ENCODE peak calls at places on chromosome X, in nine cellular contexts. One of them, this sample, is unnamed.

GRCh38 chrX:151679798-151680427 is 15.3 kb upstream of the PRRG3 start:
- ATAC-seq in heart left ventricle: no peak
- ATAC-seq in RWPE2: no peak
- ATAC-seq in A549: no peak
- ATAC-seq in lung: no peak
- ATAC-seq in mucosa of descending colon: no peak
- ATAC-seq in right cardiac atrium: no peak
- ATAC-seq in right lobe of liver: no peak
- ATAC-seq in upper lobe of left lung: peak
- ATAC-seq in this sample: no peak

GRCh38 chrX:19709812-19710518 is 177.4 kb downstream of the SH3KBP1 start:
- ATAC-seq in right cardiac atrium: no peak
- ATAC-seq in A549: peak
- ATAC-seq in upper lobe of left lung: no peak
- ATAC-seq in lung: no peak
- ATAC-seq in right lobe of liver: no peak
- ATAC-seq in RWPE2: peak
- ATAC-seq in mucosa of descending colon: no peak
- ATAC-seq in heart left ventricle: no peak
- ATAC-seq in this sample: no peak

GRCh38 chrX:130058667-130059066 is 51.6 kb downstream of the ELF4 start:
- ATAC-seq in mucosa of descending colon: no peak
- ATAC-seq in upper lobe of left lung: no peak
- ATAC-seq in heart left ventricle: no peak
- ATAC-seq in A549: no peak
- ATAC-seq in right lobe of liver: no peak
- ATAC-seq in RWPE2: no peak
- ATAC-seq in right cardiac atrium: no peak
- ATAC-seq in lung: no peak
- ATAC-seq in this sample: no peak

GRCh38 chrX:9033989-9034388 is at the start of gene FAM9B:
- ATAC-seq in right lobe of liver: no peak
- ATAC-seq in A549: no peak
- ATAC-seq in heart left ventricle: no peak
- ATAC-seq in mucosa of descending colon: no peak
- ATAC-seq in lung: no peak
- ATAC-seq in RWPE2: no peak
- ATAC-seq in upper lobe of left lung: no peak
- ATAC-seq in right cardiac atrium: no peak
- ATAC-seq in this sample: no peak

GRCh38 chrX:20315140-20315539 is 48.4 kb upstream of the RPS6KA3 start:
- ATAC-seq in right cardiac atrium: no peak
- ATAC-seq in A549: no peak
- ATAC-seq in right lobe of liver: no peak
- ATAC-seq in mucosa of descending colon: peak
- ATAC-seq in heart left ventricle: no peak
- ATAC-seq in upper lobe of left lung: no peak
- ATAC-seq in RWPE2: peak
- ATAC-seq in lung: peak
- ATAC-seq in this sample: no peak

GRCh38 chrX:11664211-11664888 is 1.4 kb downstream of the ARHGAP6 start:
- ATAC-seq in right cardiac atrium: peak
- ATAC-seq in RWPE2: peak
- ATAC-seq in A549: peak
- ATAC-seq in heart left ventricle: no peak
- ATAC-seq in upper lobe of left lung: no peak
- ATAC-seq in lung: no peak
- ATAC-seq in right lobe of liver: peak
- ATAC-seq in mucosa of descending colon: no peak
- ATAC-seq in this sample: peak

GRCh38 chrX:38347136-38347535 is 5.3 kb upstream of the OTC start:
- ATAC-seq in RWPE2: peak
- ATAC-seq in lung: no peak
- ATAC-seq in right cardiac atrium: peak
- ATAC-seq in A549: no peak
- ATAC-seq in upper lobe of left lung: peak
- ATAC-seq in right lobe of liver: peak
- ATAC-seq in mucosa of descending colon: peak
- ATAC-seq in heart left ventricle: peak
- ATAC-seq in this sample: no peak

GRCh38 chrX:77731821-77732419 is 54.1 kb downstream of the ATRX start:
- ATAC-seq in upper lobe of left lung: peak
- ATAC-seq in A549: peak
- ATAC-seq in lung: no peak
- ATAC-seq in right cardiac atrium: no peak
- ATAC-seq in mucosa of descending colon: no peak
- ATAC-seq in right lobe of liver: peak
- ATAC-seq in RWPE2: no peak
- ATAC-seq in heart left ventricle: no peak
- ATAC-seq in this sample: no peak

GRCh38 chrX:39638526-39638925 is 459.2 kb downstream of the BCOR start:
- ATAC-seq in upper lobe of left lung: no peak
- ATAC-seq in mucosa of descending colon: no peak
- ATAC-seq in A549: no peak
- ATAC-seq in right cardiac atrium: no peak
- ATAC-seq in lung: no peak
- ATAC-seq in right lobe of liver: no peak
- ATAC-seq in heart left ventricle: no peak
- ATAC-seq in RWPE2: no peak
- ATAC-seq in this sample: no peak

GRCh38 chrX:31117195-31117594 is 45.4 kb upstream of the FTHL17 start:
- ATAC-seq in lung: no peak
- ATAC-seq in upper lobe of left lung: no peak
- ATAC-seq in mucosa of descending colon: no peak
- ATAC-seq in A549: no peak
- ATAC-seq in RWPE2: no peak
- ATAC-seq in right cardiac atrium: no peak
- ATAC-seq in right lobe of liver: no peak
- ATAC-seq in heart left ventricle: peak
- ATAC-seq in this sample: no peak

GRCh38 chrX:49257846-49258748 is 6.4 kb downstream of the FOXP3 start:
- ATAC-seq in heart left ventricle: no peak
- ATAC-seq in upper lobe of left lung: no peak
- ATAC-seq in lung: no peak
- ATAC-seq in right cardiac atrium: no peak
- ATAC-seq in A549: no peak
- ATAC-seq in RWPE2: no peak
- ATAC-seq in right lobe of liver: peak
- ATAC-seq in mucosa of descending colon: peak
- ATAC-seq in this sample: no peak

GRCh38 chrX:48890296-48890925 is 7.2 kb downstream of the TIMM17B start:
- ATAC-seq in A549: no peak
- ATAC-seq in heart left ventricle: no peak
- ATAC-seq in upper lobe of left lung: no peak
- ATAC-seq in right cardiac atrium: no peak
- ATAC-seq in mucosa of descending colon: peak
- ATAC-seq in right lobe of liver: no peak
- ATAC-seq in RWPE2: no peak
- ATAC-seq in lung: no peak
- ATAC-seq in this sample: no peak

GRCh38 chrX:97021680-97022079 is 138.0 kb downstream of the RPA4 start:
- ATAC-seq in lung: no peak
- ATAC-seq in heart left ventricle: no peak
- ATAC-seq in RWPE2: peak
- ATAC-seq in mucosa of descending colon: no peak
- ATAC-seq in right lobe of liver: no peak
- ATAC-seq in A549: no peak
- ATAC-seq in upper lobe of left lung: no peak
- ATAC-seq in right cardiac atrium: no peak
- ATAC-seq in this sample: no peak

GRCh38 chrX:17839269-17839668 is 21.8 kb downstream of the RAI2 start:
- ATAC-seq in mucosa of descending colon: no peak
- ATAC-seq in upper lobe of left lung: no peak
- ATAC-seq in A549: no peak
- ATAC-seq in lung: no peak
- ATAC-seq in RWPE2: no peak
- ATAC-seq in heart left ventricle: no peak
- ATAC-seq in right cardiac atrium: no peak
- ATAC-seq in right lobe of liver: no peak
- ATAC-seq in this sample: no peak

GRCh38 chrX:69503228-69503834 is 795 bp upstream of the NALF2 start:
- ATAC-seq in mucosa of descending colon: peak
- ATAC-seq in upper lobe of left lung: no peak
- ATAC-seq in right cardiac atrium: peak
- ATAC-seq in lung: peak
- ATAC-seq in RWPE2: no peak
- ATAC-seq in right lobe of liver: peak
- ATAC-seq in A549: peak
- ATAC-seq in heart left ventricle: peak
- ATAC-seq in this sample: no peak
- H3K4me3 ChIP-seq in mucosa of descending colon: no peak
- H3K4me3 ChIP-seq in upper lobe of left lung: peak
- H3K4me3 ChIP-seq in right cardiac atrium: no peak
- H3K4me3 ChIP-seq in lung: no peak
- H3K4me3 ChIP-seq in RWPE2: peak
- H3K4me3 ChIP-seq in right lobe of liver: peak
- H3K4me3 ChIP-seq in A549: peak
- H3K4me3 ChIP-seq in heart left ventricle: peak
- H3K4me3 ChIP-seq in this sample: peak

GRCh38 chrX:12971282-12972003 is 3.5 kb upstream of the TMSB4X start:
- ATAC-seq in lung: no peak
- ATAC-seq in right lobe of liver: no peak
- ATAC-seq in RWPE2: no peak
- ATAC-seq in heart left ventricle: peak
- ATAC-seq in right cardiac atrium: peak
- ATAC-seq in A549: no peak
- ATAC-seq in upper lobe of left lung: no peak
- ATAC-seq in mucosa of descending colon: no peak
- ATAC-seq in this sample: no peak
- H3K4me3 ChIP-seq in lung: no peak
- H3K4me3 ChIP-seq in right lobe of liver: no peak
- H3K4me3 ChIP-seq in RWPE2: no peak
- H3K4me3 ChIP-seq in heart left ventricle: peak
- H3K4me3 ChIP-seq in right cardiac atrium: peak
- H3K4me3 ChIP-seq in A549: no peak
- H3K4me3 ChIP-seq in upper lobe of left lung: no peak
- H3K4me3 ChIP-seq in mucosa of descending colon: no peak
- H3K4me3 ChIP-seq in this sample: no peak

DNA sequence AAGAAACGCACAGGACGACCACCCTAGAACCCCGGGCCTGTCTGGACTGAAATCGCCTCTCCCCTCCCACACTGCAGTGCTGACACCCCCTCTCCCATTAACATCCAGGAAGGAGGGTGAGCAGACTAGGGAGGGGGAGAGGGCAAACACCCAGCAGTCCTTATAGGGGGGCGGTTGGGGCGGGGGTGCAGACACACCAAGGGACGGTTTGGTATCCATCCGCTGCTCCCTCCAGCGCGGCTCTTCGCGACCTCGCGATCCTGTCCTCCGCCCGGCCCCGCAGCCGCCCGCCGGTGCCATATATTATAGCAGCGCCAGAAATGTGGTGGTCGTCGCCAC is 411 bp upstream of the GPRASP1 start:
- ATAC-seq in right lobe of liver: no peak
- ATAC-seq in upper lobe of left lung: no peak
- ATAC-seq in A549: no peak
- ATAC-seq in lung: peak
- ATAC-seq in right cardiac atrium: peak
- ATAC-seq in RWPE2: no peak
- ATAC-seq in mucosa of descending colon: peak
- ATAC-seq in heart left ventricle: peak
- ATAC-seq in this sample: peak
- H3K4me3 ChIP-seq in right lobe of liver: peak
- H3K4me3 ChIP-seq in upper lobe of left lung: peak
- H3K4me3 ChIP-seq in A549: peak
- H3K4me3 ChIP-seq in lung: peak
- H3K4me3 ChIP-seq in right cardiac atrium: peak
- H3K4me3 ChIP-seq in RWPE2: peak
- H3K4me3 ChIP-seq in mucosa of descending colon: no peak
- H3K4me3 ChIP-seq in heart left ventricle: peak
- H3K4me3 ChIP-seq in this sample: peak

GRCh38 chrX:120087289-120088017 is 10.0 kb upstream of the RHOXF2B start:
- ATAC-seq in heart left ventricle: no peak
- ATAC-seq in A549: no peak
- ATAC-seq in right cardiac atrium: peak
- ATAC-seq in upper lobe of left lung: no peak
- ATAC-seq in mucosa of descending colon: no peak
- ATAC-seq in lung: no peak
- ATAC-seq in right lobe of liver: no peak
- ATAC-seq in RWPE2: no peak
- ATAC-seq in this sample: no peak
- H3K4me3 ChIP-seq in heart left ventricle: no peak
- H3K4me3 ChIP-seq in A549: no peak
- H3K4me3 ChIP-seq in right cardiac atrium: no peak
- H3K4me3 ChIP-seq in upper lobe of left lung: no peak
- H3K4me3 ChIP-seq in mucosa of descending colon: no peak
- H3K4me3 ChIP-seq in lung: no peak
- H3K4me3 ChIP-seq in right lobe of liver: no peak
- H3K4me3 ChIP-seq in RWPE2: no peak
- H3K4me3 ChIP-seq in this sample: no peak

GRCh38 chrX:12972867-12973560 is 1.9 kb upstream of the TMSB4X start:
- ATAC-seq in upper lobe of left lung: no peak
- ATAC-seq in mucosa of descending colon: no peak
- ATAC-seq in A549: no peak
- ATAC-seq in right cardiac atrium: no peak
- ATAC-seq in RWPE2: no peak
- ATAC-seq in lung: no peak
- ATAC-seq in heart left ventricle: no peak
- ATAC-seq in right lobe of liver: no peak
- ATAC-seq in this sample: no peak

GRCh38 chrX:12974217-12974796 is 603 bp upstream of the TMSB4X start:
- ATAC-seq in heart left ventricle: peak
- ATAC-seq in mucosa of descending colon: peak
- ATAC-seq in right cardiac atrium: peak
- ATAC-seq in right lobe of liver: peak
- ATAC-seq in upper lobe of left lung: peak
- ATAC-seq in A549: peak
- ATAC-seq in lung: peak
- ATAC-seq in RWPE2: peak
- ATAC-seq in this sample: peak

GRCh38 chrX:12974797-12975669 is at the start of gene TMSB4X:
- ATAC-seq in upper lobe of left lung: peak
- ATAC-seq in heart left ventricle: peak
- ATAC-seq in right lobe of liver: peak
- ATAC-seq in lung: peak
- ATAC-seq in mucosa of descending colon: peak
- ATAC-seq in RWPE2: peak
- ATAC-seq in A549: peak
- ATAC-seq in right cardiac atrium: peak
- ATAC-seq in this sample: peak

GRCh38 chrX:12972239-12972638 is 2.7 kb upstream of the TMSB4X start:
- ATAC-seq in heart left ventricle: no peak
- ATAC-seq in upper lobe of left lung: no peak
- ATAC-seq in A549: no peak
- ATAC-seq in right lobe of liver: no peak
- ATAC-seq in right cardiac atrium: no peak
- ATAC-seq in mucosa of descending colon: no peak
- ATAC-seq in RWPE2: no peak
- ATAC-seq in lung: no peak
- ATAC-seq in this sample: no peak

DNA sequence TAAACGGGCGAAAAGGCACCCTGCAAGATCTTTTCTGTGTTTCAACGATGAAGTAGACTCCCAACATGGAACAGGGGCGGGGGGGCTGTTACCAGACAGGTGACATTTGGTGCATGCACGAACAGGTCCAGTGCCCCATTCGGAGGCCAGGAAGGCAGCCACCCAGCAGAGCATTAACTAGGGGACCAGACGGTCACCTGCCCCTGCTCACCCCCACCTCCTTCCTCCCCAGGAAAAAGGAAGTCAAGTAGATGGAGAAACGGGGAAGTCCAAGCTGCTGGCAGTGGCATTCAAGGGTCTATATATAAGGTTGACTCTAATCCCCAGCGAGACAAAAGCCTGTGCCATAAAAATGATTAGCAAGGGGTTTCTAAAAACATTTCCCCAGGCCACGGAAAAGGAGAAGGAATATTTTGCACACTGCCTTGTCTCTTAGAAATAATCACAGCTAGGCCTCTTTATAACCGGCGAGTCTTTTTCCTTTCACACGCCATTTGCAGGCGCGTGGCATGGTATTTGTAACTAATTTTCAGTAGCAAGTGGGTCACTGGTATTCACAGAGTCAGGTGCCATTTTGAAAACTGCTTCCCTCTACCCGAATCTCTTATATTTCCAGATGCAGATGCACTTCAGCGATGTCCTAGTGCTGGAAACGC is 1.2 kb upstream of the TMSB4X start:
- ATAC-seq in mucosa of descending colon: no peak
- ATAC-seq in RWPE2: no peak
- ATAC-seq in A549: no peak
- ATAC-seq in upper lobe of left lung: no peak
- ATAC-seq in right lobe of liver: no peak
- ATAC-seq in heart left ventricle: peak
- ATAC-seq in right cardiac atrium: no peak
- ATAC-seq in lung: no peak
- ATAC-seq in this sample: no peak
- H3K4me3 ChIP-seq in mucosa of descending colon: no peak
- H3K4me3 ChIP-seq in RWPE2: no peak
- H3K4me3 ChIP-seq in A549: no peak
- H3K4me3 ChIP-seq in upper lobe of left lung: peak
- H3K4me3 ChIP-seq in right lobe of liver: no peak
- H3K4me3 ChIP-seq in heart left ventricle: peak
- H3K4me3 ChIP-seq in right cardiac atrium: peak
- H3K4me3 ChIP-seq in lung: peak
- H3K4me3 ChIP-seq in this sample: peak

This sample was measured in gastroesophageal sphincter.